ENCODE peak calls at places on chromosome 22, in six cellular contexts. R is esophagus muscularis mucosa; T is activated effector memory CD4-positive, alpha-beta T cell treated with Interleukin-2 at 50 U/mL for 16 hours; Z is activated T-helper 1 cell treated with Interleukin-2 at 50 U/mL for 16 hours; N is activated naive CD4-positive, alpha-beta T cell treated with anti-CD3 and anti-CD28 coated beads for 36 hours; H is kidney. U is an unnamed sample.

GRCh38 chr22:22714600-22715361 is 70.4 kb downstream of the GGTLC2 start:
- DNase-seq in R (peak; percentile 68), T (no peak), Z (no peak), N (no peak), H (no peak), U (no peak)

GRCh38 chr22:49789289-49790141 is 38.2 kb downstream of the BRD1 start:
- DNase-seq in R (no peak), T (peak; percentile 26), Z (no peak), N (peak; percentile 67), H (peak; percentile 79), U (peak; percentile 59)

GRCh38 chr22:23204541-23205157 is 24.3 kb downstream of the BCR start:
- DNase-seq in R (no peak), T (no peak), Z (no peak), N (no peak), H (peak; percentile 92), U (peak; percentile 95)

GRCh38 chr22:39356464-39356863 is 6.7 kb downstream of the SYNGR1 start:
- DNase-seq in R (no peak), T (no peak), Z (no peak), N (no peak), H (no peak), U (no peak)

GRCh38 chr22:24697671-24698082 is 76.8 kb downstream of the PIWIL3 start:
- DNase-seq in R (no peak), T (no peak), Z (no peak), N (no peak), H (peak; percentile 81), U (no peak)

GRCh38 chr22:39728236-39728860 is 157.8 kb downstream of the CACNA1I start:
- DNase-seq in R (no peak), T (no peak), Z (no peak), N (no peak), H (no peak), U (no peak)

GRCh38 chr22:47167056-47167455 is 404.6 kb downstream of the TBC1D22A start:
- DNase-seq in R (no peak), T (no peak), Z (no peak), N (no peak), H (peak; percentile 14), U (peak; percentile 19)

GRCh38 chr22:27778299-27779090 is 23.1 kb downstream of the MN1 start:
- DNase-seq in R (no peak), T (no peak), Z (no peak), N (no peak), H (no peak), U (no peak)

U was measured in left lobe of liver.